ENCODE peak calls at places on chromosomes 3 and 15, in eight cellular contexts. F is non-pigmented ciliary epithelial cell; D is heart left ventricle; E is GM04504; R is myocyte; W is stimulated activated CD8-positive, alpha-beta memory T cell treated with anti-CD3 and anti-CD28 coated beads, Interleukin-4, amount 100 ng/mL, for 24 hours; H is posterior vena cava; Z is LNCaP clone FGC. L is an unnamed sample.

GRCh38 chr15:31563421-31563820 is 236.8 kb downstream of the KLF13 start:
- DNase-seq in F (no peak), D (no peak), E (no peak), R (no peak), W (no peak), H (no peak), Z (no peak), L (no peak)

GRCh38 chr15:76235186-76235826 is 76.0 kb downstream of the ETFA start:
- DNase-seq in F (no peak), D (no peak), E (peak), R (peak), W (no peak), H (no peak), Z (no peak), L (no peak)

GRCh38 chr3:141456328-141456689 is 30.5 kb upstream of the RASA2 start:
- DNase-seq in F (no peak), D (no peak), E (peak), R (no peak), W (no peak), H (no peak), Z (no peak), L (peak)

GRCh38 chr3:124230928-124231456 is 239.1 kb upstream of the ROPN1 start:
- DNase-seq in F (no peak), D (no peak), E (no peak), R (no peak), W (no peak), H (no peak), Z (no peak), L (no peak)

GRCh38 chr3:182936239-182936946 is 43.9 kb downstream of the DCUN1D1 start:
- DNase-seq in F (no peak), D (no peak), E (no peak), R (no peak), W (no peak), H (no peak), Z (no peak), L (no peak)

GRCh38 chr15:67082007-67082536 is 16.7 kb downstream of the SMAD3 start:
- DNase-seq in F (no peak), D (no peak), E (no peak), R (peak), W (no peak), H (no peak), Z (no peak), L (no peak)

GRCh38 chr3:59839810-59840515 is 790.1 kb upstream of the CFAP20DC start:
- DNase-seq in F (no peak), D (no peak), E (no peak), R (no peak), W (no peak), H (no peak), Z (no peak), L (no peak)

GRCh38 chr3:126056123-126056522 is 27.8 kb downstream of the SLC41A3 start:
- DNase-seq in F (no peak), D (no peak), E (no peak), R (no peak), W (no peak), H (peak), Z (no peak), L (no peak)

GRCh38 chr15:97984157-97984556 is 23.7 kb downstream of the ARRDC4 start:
- DNase-seq in F (no peak), D (no peak), E (no peak), R (no peak), W (no peak), H (no peak), Z (peak), L (no peak)

GRCh38 chr3:177601120-177601519 is 403.8 kb upstream of the TBL1XR1 start:
- DNase-seq in F (no peak), D (no peak), E (no peak), R (no peak), W (no peak), H (no peak), Z (no peak), L (no peak)

GRCh38 chr15:61155741-61156700 is 73.1 kb downstream of the RORA start:
- DNase-seq in F (peak), D (no peak), E (no peak), R (peak), W (no peak), H (no peak), Z (no peak), L (no peak)

GRCh38 chr3:11610044-11610671 is 33.6 kb downstream of the VGLL4 start:
- DNase-seq in F (no peak), D (no peak), E (no peak), R (peak), W (no peak), H (no peak), Z (no peak), L (peak)

GRCh38 chr3:105827959-105828358 is 40.9 kb downstream of the CBLB start:
- DNase-seq in F (peak), D (no peak), E (peak), R (peak), W (no peak), H (no peak), Z (no peak), L (peak)

GRCh38 chr3:192836469-192836820 is 81.2 kb downstream of the MB21D2 start:
- DNase-seq in F (no peak), D (no peak), E (no peak), R (no peak), W (no peak), H (no peak), Z (no peak), L (no peak)

GRCh38 chr3:46454209-46454595 is 10.5 kb downstream of the LTF start:
- DNase-seq in F (no peak), D (no peak), E (no peak), R (no peak), W (no peak), H (no peak), Z (no peak), L (no peak)

GRCh38 chr3:148694116-148694515 is 3.6 kb upstream of the AGTR1 start:
- DNase-seq in F (no peak), D (no peak), E (no peak), R (no peak), W (no peak), H (no peak), Z (no peak), L (no peak)

GRCh38 chr3:142563491-142563997 is 15.0 kb downstream of the ATR start:
- DNase-seq in F (no peak), D (no peak), E (no peak), R (no peak), W (no peak), H (no peak), Z (no peak), L (no peak)

GRCh38 chr3:108157275-108157674 is 64.9 kb downstream of the IFT57 start:
- DNase-seq in F (no peak), D (no peak), E (no peak), R (no peak), W (no peak), H (no peak), Z (no peak), L (no peak)

GRCh38 chr3:189204467-189204866 is 32.7 kb downstream of the TPRG1 start:
- DNase-seq in F (no peak), D (no peak), E (no peak), R (no peak), W (no peak), H (no peak), Z (no peak), L (no peak)

GRCh38 chr3:123312331-123313265 is 110.9 kb downstream of the SEC22A start:
- DNase-seq in F (no peak), D (peak), E (no peak), R (no peak), W (no peak), H (no peak), Z (no peak), L (no peak)

GRCh38 chr15:96851613-96852012 is 521.1 kb downstream of the NR2F2 start:
- DNase-seq in F (no peak), D (no peak), E (no peak), R (peak), W (no peak), H (no peak), Z (no peak), L (no peak)

GRCh38 chr15:64337761-64338160 is 18.2 kb downstream of the CSNK1G1 start:
- DNase-seq in F (no peak), D (no peak), E (no peak), R (no peak), W (no peak), H (no peak), Z (no peak), L (no peak)

GRCh38 chr3:38122712-38123290 is 14.1 kb downstream of the ACAA1 start:
- DNase-seq in F (no peak), D (no peak), E (no peak), R (no peak), W (no peak), H (peak), Z (no peak), L (peak)

GRCh38 chr15:47903369-47903768 is 186.1 kb downstream of the SEMA6D start:
- DNase-seq in F (no peak), D (no peak), E (no peak), R (no peak), W (no peak), H (no peak), Z (no peak), L (no peak)

GRCh38 chr3:13301295-13301987 is 118.7 kb downstream of the NUP210 start:
- DNase-seq in F (peak), D (no peak), E (peak), R (peak), W (no peak), H (peak), Z (no peak), L (no peak)

GRCh38 chr15:98906712-98907083 is 100.9 kb downstream of the PGPEP1L start:
- DNase-seq in F (no peak), D (no peak), E (no peak), R (peak), W (no peak), H (no peak), Z (no peak), L (no peak)

GRCh38 chr15:81749667-81750360 is 296.0 kb downstream of the MEX3B start:
- DNase-seq in F (no peak), D (no peak), E (no peak), R (no peak), W (no peak), H (no peak), Z (no peak), L (no peak)

GRCh38 chr3:62373215-62373614 is at the start of gene FEZF2:
- DNase-seq in F (no peak), D (no peak), E (no peak), R (no peak), W (no peak), H (no peak), Z (no peak), L (no peak)

GRCh38 chr3:16171009-16171408 is 3.5 kb upstream of the GALNT15 start:
- DNase-seq in F (no peak), D (no peak), E (no peak), R (no peak), W (no peak), H (no peak), Z (no peak), L (no peak)

GRCh38 chr15:99504071-99504822 is 61.5 kb upstream of the MEF2A start:
- DNase-seq in F (no peak), D (no peak), E (no peak), R (no peak), W (no peak), H (no peak), Z (no peak), L (peak)

GRCh38 chr3:53650424-53650823 is 156.0 kb downstream of the CACNA1D start:
- DNase-seq in F (no peak), D (no peak), E (no peak), R (no peak), W (no peak), H (no peak), Z (no peak), L (no peak)

GRCh38 chr3:46970391-46971091 is 6.0 kb downstream of the CCDC12 start:
- DNase-seq in F (no peak), D (peak), E (peak), R (peak), W (no peak), H (peak), Z (no peak), L (no peak)

L was measured in right atrium auricular region.